ENCODE peak calls at places on chromosome 21, in four cellular contexts. One of them, this sample, is unnamed.

GRCh38 chr21:16302851-16303282 is 573.1 kb downstream of the USP25 start:
- DNase-seq in dorsolateral prefrontal cortex: no peak
- DNase-seq in HTR-8/SVneo: no peak
- DNase-seq in fibroblast of lung: no peak
- DNase-seq in this sample: no peak

GRCh38 chr21:15410853-15411252 is 318.9 kb upstream of the USP25 start:
- DNase-seq in fibroblast of lung: no peak
- DNase-seq in HTR-8/SVneo: no peak
- DNase-seq in dorsolateral prefrontal cortex: no peak
- DNase-seq in this sample: no peak

GRCh38 chr21:41366522-41367151 is 4.8 kb downstream of the MX2 start:
- DNase-seq in dorsolateral prefrontal cortex: no peak
- DNase-seq in fibroblast of lung: peak; percentile 68
- DNase-seq in HTR-8/SVneo: peak; percentile 69
- DNase-seq in this sample: no peak

GRCh38 chr21:25607151-25607811 is at the start of gene MRPL39:
- DNase-seq in fibroblast of lung: peak; percentile 91
- DNase-seq in HTR-8/SVneo: peak; percentile 86
- DNase-seq in dorsolateral prefrontal cortex: peak; percentile 79
- DNase-seq in this sample: peak; percentile 80

GRCh38 chr21:37001446-37001845 is 5.1 kb upstream of the RIPPLY3 start:
- DNase-seq in fibroblast of lung: no peak
- DNase-seq in dorsolateral prefrontal cortex: no peak
- DNase-seq in HTR-8/SVneo: no peak
- DNase-seq in this sample: no peak

GRCh38 chr21:44939532-44940115 is at the start of gene SLX9:
- DNase-seq in dorsolateral prefrontal cortex: peak; percentile 55
- DNase-seq in HTR-8/SVneo: peak; percentile 84
- DNase-seq in fibroblast of lung: peak; percentile 75
- DNase-seq in this sample: peak; percentile 36

GRCh38 chr21:46081862-46082637 is 15.9 kb upstream of the COL6A2 start:
- DNase-seq in fibroblast of lung: no peak
- DNase-seq in dorsolateral prefrontal cortex: no peak
- DNase-seq in HTR-8/SVneo: no peak
- DNase-seq in this sample: no peak

GRCh38 chr21:25878334-25878733 is 143.6 kb downstream of the GABPA start:
- DNase-seq in fibroblast of lung: no peak
- DNase-seq in HTR-8/SVneo: no peak
- DNase-seq in dorsolateral prefrontal cortex: no peak
- DNase-seq in this sample: no peak

GRCh38 chr21:38675450-38675849 is 130.3 kb upstream of the ETS2 start:
- DNase-seq in HTR-8/SVneo: no peak
- DNase-seq in fibroblast of lung: no peak
- DNase-seq in dorsolateral prefrontal cortex: no peak
- DNase-seq in this sample: no peak

GRCh38 chr21:42121792-42122191 is 50.7 kb downstream of the UMODL1 start:
- DNase-seq in fibroblast of lung: no peak
- DNase-seq in HTR-8/SVneo: no peak
- DNase-seq in dorsolateral prefrontal cortex: no peak
- DNase-seq in this sample: no peak

GRCh38 chr21:31479714-31480113 is 135.7 kb upstream of the TIAM1 start:
- DNase-seq in HTR-8/SVneo: no peak
- DNase-seq in dorsolateral prefrontal cortex: no peak
- DNase-seq in fibroblast of lung: no peak
- DNase-seq in this sample: no peak

GRCh38 chr21:44566403-44566802 is 7.1 kb upstream of the KRTAP10-4 start:
- DNase-seq in dorsolateral prefrontal cortex: no peak
- DNase-seq in HTR-8/SVneo: no peak
- DNase-seq in fibroblast of lung: no peak
- DNase-seq in this sample: no peak

GRCh38 chr21:33302055-33302454 is 22.7 kb upstream of the IFNAR1 start:
- DNase-seq in HTR-8/SVneo: no peak
- DNase-seq in fibroblast of lung: no peak
- DNase-seq in dorsolateral prefrontal cortex: no peak
- DNase-seq in this sample: peak; percentile 19

GRCh38 chr21:35904995-35905972 is 155.0 kb downstream of the SETD4 start:
- DNase-seq in fibroblast of lung: peak; percentile 19
- DNase-seq in HTR-8/SVneo: no peak
- DNase-seq in dorsolateral prefrontal cortex: no peak
- DNase-seq in this sample: peak; percentile 13

GRCh38 chr21:45507888-45508508 is 34.2 kb downstream of the SLC19A1 start:
- DNase-seq in dorsolateral prefrontal cortex: no peak
- DNase-seq in HTR-8/SVneo: no peak
- DNase-seq in fibroblast of lung: no peak
- DNase-seq in this sample: no peak

GRCh38 chr21:15003463-15004135 is 61.2 kb downstream of the NRIP1 start:
- DNase-seq in dorsolateral prefrontal cortex: no peak
- DNase-seq in HTR-8/SVneo: no peak
- DNase-seq in fibroblast of lung: no peak
- DNase-seq in this sample: no peak

GRCh38 chr21:39319814-39320332 is 6.4 kb upstream of the BRWD1 start:
- DNase-seq in fibroblast of lung: peak; percentile 79
- DNase-seq in HTR-8/SVneo: no peak
- DNase-seq in dorsolateral prefrontal cortex: no peak
- DNase-seq in this sample: no peak

GRCh38 chr21:46634966-46635323 is 529 bp upstream of the PRMT2 start:
- DNase-seq in fibroblast of lung: peak; percentile 93
- DNase-seq in HTR-8/SVneo: peak; percentile 73
- DNase-seq in dorsolateral prefrontal cortex: peak; percentile 83
- DNase-seq in this sample: peak; percentile 90

GRCh38 chr21:14259669-14260458 is 43.9 kb downstream of the RBM11 start:
- DNase-seq in HTR-8/SVneo: peak; percentile 39
- DNase-seq in dorsolateral prefrontal cortex: no peak
- DNase-seq in fibroblast of lung: peak; percentile 58
- DNase-seq in this sample: peak; percentile 65

GRCh38 chr21:45504021-45504515 is 38.2 kb downstream of the SLC19A1 start:
- DNase-seq in fibroblast of lung: no peak
- DNase-seq in dorsolateral prefrontal cortex: peak; percentile 18
- DNase-seq in HTR-8/SVneo: no peak
- DNase-seq in this sample: no peak

GRCh38 chr21:34908424-34909055 is 140.6 kb downstream of the RUNX1 start:
- DNase-seq in dorsolateral prefrontal cortex: no peak
- DNase-seq in HTR-8/SVneo: no peak
- DNase-seq in fibroblast of lung: peak; percentile 46
- DNase-seq in this sample: no peak

GRCh38 chr21:45330075-45330781 is 42.5 kb upstream of the POFUT2 start:
- DNase-seq in HTR-8/SVneo: peak; percentile 87
- DNase-seq in fibroblast of lung: peak; percentile 87
- DNase-seq in dorsolateral prefrontal cortex: peak; percentile 44
- DNase-seq in this sample: no peak

GRCh38 chr21:32481875-32482408 is 69.4 kb downstream of the EVA1C start:
- DNase-seq in dorsolateral prefrontal cortex: no peak
- DNase-seq in HTR-8/SVneo: no peak
- DNase-seq in fibroblast of lung: no peak
- DNase-seq in this sample: no peak

GRCh38 chr21:28069446-28069845 is 923.2 kb downstream of the LTN1 start:
- DNase-seq in dorsolateral prefrontal cortex: no peak
- DNase-seq in fibroblast of lung: peak; percentile 92
- DNase-seq in HTR-8/SVneo: no peak
- DNase-seq in this sample: no peak

GRCh38 chr21:15801352-15801863 is 71.6 kb downstream of the USP25 start:
- DNase-seq in fibroblast of lung: no peak
- DNase-seq in dorsolateral prefrontal cortex: no peak
- DNase-seq in HTR-8/SVneo: no peak
- DNase-seq in this sample: no peak

GRCh38 chr21:45213392-45213791 is 74.3 kb downstream of the POFUT2 start:
- DNase-seq in HTR-8/SVneo: no peak
- DNase-seq in fibroblast of lung: no peak
- DNase-seq in dorsolateral prefrontal cortex: no peak
- DNase-seq in this sample: no peak

GRCh38 chr21:44062380-44062779 is 44.8 kb upstream of the PWP2 start:
- DNase-seq in HTR-8/SVneo: no peak
- DNase-seq in fibroblast of lung: no peak
- DNase-seq in dorsolateral prefrontal cortex: no peak
- DNase-seq in this sample: no peak

GRCh38 chr21:38881041-38881570 is 75.4 kb downstream of the ETS2 start:
- DNase-seq in HTR-8/SVneo: no peak
- DNase-seq in dorsolateral prefrontal cortex: no peak
- DNase-seq in fibroblast of lung: peak; percentile 25
- DNase-seq in this sample: no peak

GRCh38 chr21:41765393-41765950 is 1.4 kb downstream of the RIPK4 start:
- DNase-seq in dorsolateral prefrontal cortex: no peak
- DNase-seq in fibroblast of lung: no peak
- DNase-seq in HTR-8/SVneo: no peak
- DNase-seq in this sample: no peak

GRCh38 chr21:43892984-43893535 is 28.0 kb downstream of the AGPAT3 start:
- DNase-seq in fibroblast of lung: no peak
- DNase-seq in dorsolateral prefrontal cortex: no peak
- DNase-seq in HTR-8/SVneo: no peak
- DNase-seq in this sample: no peak

GRCh38 chr21:37367758-37368535 is 1.4 kb downstream of the DYRK1A start:
- DNase-seq in HTR-8/SVneo: no peak
- DNase-seq in fibroblast of lung: peak; percentile 37
- DNase-seq in dorsolateral prefrontal cortex: no peak
- DNase-seq in this sample: peak; percentile 71

GRCh38 chr21:15928196-15928595 is 198.4 kb downstream of the USP25 start:
- DNase-seq in dorsolateral prefrontal cortex: no peak
- DNase-seq in fibroblast of lung: no peak
- DNase-seq in HTR-8/SVneo: no peak
- DNase-seq in this sample: no peak

GRCh38 chr21:35779690-35780570 is 280.4 kb downstream of the SETD4 start:
- DNase-seq in dorsolateral prefrontal cortex: no peak
- DNase-seq in HTR-8/SVneo: peak; percentile 54
- DNase-seq in fibroblast of lung: peak; percentile 46
- DNase-seq in this sample: no peak

GRCh38 chr21:31334648-31335121 is 9.4 kb downstream of the TIAM1 start:
- DNase-seq in fibroblast of lung: no peak
- DNase-seq in HTR-8/SVneo: no peak
- DNase-seq in dorsolateral prefrontal cortex: no peak
- DNase-seq in this sample: no peak

This sample was measured in dermis microvascular lymphatic vessel endothelial cell.